ENCODE peak calls at places on chromosomes 2 and 18, in five cellular contexts. B is transverse colon, F is fibroblast of mammary gland, P is ovary, Q is foreskin fibroblast. A is an unnamed sample.

GRCh38 chr2:100882645-100883613 is 63.0 kb downstream of the NPAS2 start:
- DNase-seq in P (no peak), F (peak), B (peak), Q (peak), A (peak)

GRCh38 chr2:54456526-54457325 is 599 bp downstream of the SPTBN1 start:
- DNase-seq in Q (peak), B (peak), P (peak), F (peak), A (no peak)

GRCh38 chr2:55782528-55783173 is 89.0 kb upstream of the PNPT1 start:
- DNase-seq in F (no peak), B (no peak), P (no peak), Q (no peak), A (no peak)

GRCh38 chr2:148578493-148578884 is 66.1 kb upstream of the EPC2 start:
- DNase-seq in P (no peak), B (no peak), F (no peak), Q (no peak), A (no peak)

GRCh38 chr18:37537868-37538525 is 27.6 kb downstream of the CELF4 start:
- DNase-seq in B (peak), F (peak), P (peak), Q (peak), A (peak)

GRCh38 chr2:130949954-130950353 is 113.2 kb downstream of the ARHGEF4 start:
- DNase-seq in B (no peak), P (no peak), F (no peak), Q (no peak), A (peak)

GRCh38 chr18:3051718-3052410 is 38.9 kb upstream of the LPIN2 start:
- DNase-seq in Q (no peak), P (no peak), B (peak), F (no peak), A (peak)

GRCh38 chr18:9343577-9343976 is 9.0 kb downstream of the TWSG1 start:
- DNase-seq in B (no peak), P (no peak), Q (no peak), F (no peak), A (no peak)

GRCh38 chr2:136916131-136916530 is 150.8 kb downstream of the THSD7B start:
- DNase-seq in P (no peak), F (no peak), B (no peak), Q (no peak), A (no peak)

GRCh38 chr2:227942021-227942420 is 70.6 kb downstream of the DAW1 start:
- DNase-seq in F (peak), B (no peak), Q (peak), P (no peak), A (peak)

GRCh38 chr2:205405194-205405593 is 277.1 kb upstream of the NRP2 start:
- DNase-seq in P (no peak), F (peak), B (no peak), Q (peak), A (peak)

GRCh38 chr2:12709207-12709522 is 7.6 kb upstream of the TRIB2 start:
- DNase-seq in Q (no peak), B (no peak), F (no peak), P (no peak), A (no peak)

GRCh38 chr18:68604256-68604655 is 110.7 kb downstream of the TMX3 start:
- DNase-seq in B (no peak), P (no peak), F (peak), Q (peak), A (no peak)

GRCh38 chr2:238069877-238070276 is 9.1 kb downstream of the SCLY start:
- DNase-seq in P (no peak), F (no peak), B (no peak), Q (no peak), A (no peak)

GRCh38 chr18:49002881-49003280 is 52.1 kb upstream of the SMAD7 start:
- DNase-seq in B (no peak), P (no peak), F (no peak), Q (no peak), A (no peak)

GRCh38 chr2:172516299-172516698 is 39.6 kb upstream of the PDK1 start:
- DNase-seq in P (no peak), Q (peak), F (peak), B (no peak), A (peak)

GRCh38 chr18:10399465-10399864 is 55.0 kb upstream of the APCDD1 start:
- DNase-seq in B (no peak), P (no peak), Q (no peak), F (no peak), A (no peak)

GRCh38 chr18:24853076-24853475 is 392.6 kb downstream of the HRH4 start:
- DNase-seq in F (no peak), B (peak), Q (no peak), P (no peak), A (no peak)

GRCh38 chr18:44759925-44760342 is 79.2 kb downstream of the SETBP1 start:
- DNase-seq in B (no peak), F (no peak), Q (no peak), P (no peak), A (no peak)

GRCh38 chr2:100577777-100578176 is 15.0 kb downstream of the PDCL3 start:
- DNase-seq in Q (no peak), F (peak), P (no peak), B (no peak), A (peak)

GRCh38 chr2:43169987-43170732 is 56.2 kb downstream of the ZFP36L2 start:
- DNase-seq in F (no peak), Q (no peak), B (peak), P (no peak), A (no peak)

GRCh38 chr18:47500930-47501329 is 249.5 kb upstream of the SKOR2 start:
- DNase-seq in Q (no peak), P (no peak), B (no peak), F (no peak), A (no peak)

GRCh38 chr18:48842259-48843061 is 108.3 kb downstream of the SMAD7 start:
- DNase-seq in F (no peak), B (peak), Q (no peak), P (no peak), A (no peak)

GRCh38 chr18:77765468-77765867 is 515.8 kb downstream of the GALR1 start:
- DNase-seq in B (peak), F (peak), P (no peak), Q (no peak), A (peak)

GRCh38 chr2:144333144-144333555 is 186.8 kb downstream of the ZEB2 start:
- DNase-seq in F (no peak), B (no peak), Q (no peak), P (no peak), A (no peak)
- H3K4me3 ChIP-seq in F (peak), B (peak), Q (peak), P (peak), A (peak)

GRCh38 chr2:241391892-241392665 is 36.0 kb downstream of the FARP2 start:
- DNase-seq in B (peak), P (no peak), Q (peak), F (peak), A (peak)
- TF ChIP-seq CTCF in B (peak), P (no peak), Q (peak), F (peak), A (peak)

DNA sequence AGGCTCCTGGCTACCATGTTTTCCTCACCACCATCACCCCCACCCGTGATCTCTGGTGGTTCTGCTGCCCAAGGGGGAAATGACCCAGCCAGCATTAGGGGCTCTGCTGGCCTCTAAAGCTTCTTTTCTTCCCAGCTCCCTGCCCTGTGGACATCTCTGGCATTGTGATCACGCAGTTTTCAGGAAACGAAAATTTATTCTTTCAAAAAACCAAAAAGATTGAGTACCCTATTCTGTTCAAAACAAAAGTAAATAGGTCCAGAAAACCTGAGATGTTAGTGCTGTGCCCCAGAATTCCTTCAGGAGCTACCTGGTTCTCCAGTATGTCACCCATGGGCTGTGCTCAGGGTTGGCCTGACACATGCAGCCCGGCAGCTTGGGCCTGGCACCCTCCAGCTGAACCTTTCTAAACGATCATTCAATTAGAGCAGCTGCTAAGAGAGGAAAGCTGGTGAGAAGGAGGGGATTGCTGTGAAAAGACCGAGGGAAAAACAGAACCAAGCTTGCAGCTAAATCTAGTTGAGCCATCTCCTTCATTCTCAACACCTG is 157.5 kb downstream of the MGAT5 start:
- DNase-seq in F (no peak), B (no peak), P (no peak), Q (no peak), A (no peak)
- H3K4me3 ChIP-seq in F (no peak), B (no peak), P (no peak), Q (no peak), A (no peak)

GRCh38 chr2:96967964-96968363 is 18.4 kb downstream of the FAM178B start:
- DNase-seq in B (no peak), Q (no peak), F (no peak), P (no peak), A (no peak)

GRCh38 chr2:96970248-96970875 is 16.0 kb downstream of the FAM178B start:
- DNase-seq in Q (no peak), B (peak), F (no peak), P (no peak), A (peak)

GRCh38 chr2:96967436-96967835 is 18.9 kb downstream of the FAM178B start:
- DNase-seq in Q (no peak), F (no peak), B (no peak), P (no peak), A (no peak)

GRCh38 chr2:96970910-96971309 is 15.5 kb downstream of the FAM178B start:
- DNase-seq in B (no peak), F (no peak), Q (no peak), P (no peak), A (no peak)

DNA sequence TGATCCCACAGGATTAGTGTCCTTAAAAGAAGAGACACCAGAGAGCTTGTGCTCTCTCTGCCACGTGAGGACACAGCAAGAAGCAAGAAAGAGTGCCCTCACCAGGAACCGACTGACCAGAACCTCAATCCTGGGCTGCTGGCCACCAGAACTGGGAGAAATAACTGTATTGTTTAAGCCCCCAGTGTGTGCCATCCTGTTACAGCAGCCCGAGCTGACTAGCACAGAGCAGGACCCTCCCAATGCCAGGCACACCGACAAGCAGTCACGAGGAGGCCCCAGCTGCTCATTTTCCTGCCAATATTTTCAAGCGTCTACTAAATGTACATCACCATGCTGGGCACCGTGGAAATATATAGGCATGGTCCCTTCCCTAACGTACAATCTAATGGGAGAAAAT is 17.1 kb downstream of the FAM178B start:
- DNase-seq in B (no peak), P (no peak), Q (no peak), F (no peak), A (no peak)
- TF ChIP-seq CTCF in B (no peak), P (no peak), Q (no peak), F (no peak), A (no peak)

DNA sequence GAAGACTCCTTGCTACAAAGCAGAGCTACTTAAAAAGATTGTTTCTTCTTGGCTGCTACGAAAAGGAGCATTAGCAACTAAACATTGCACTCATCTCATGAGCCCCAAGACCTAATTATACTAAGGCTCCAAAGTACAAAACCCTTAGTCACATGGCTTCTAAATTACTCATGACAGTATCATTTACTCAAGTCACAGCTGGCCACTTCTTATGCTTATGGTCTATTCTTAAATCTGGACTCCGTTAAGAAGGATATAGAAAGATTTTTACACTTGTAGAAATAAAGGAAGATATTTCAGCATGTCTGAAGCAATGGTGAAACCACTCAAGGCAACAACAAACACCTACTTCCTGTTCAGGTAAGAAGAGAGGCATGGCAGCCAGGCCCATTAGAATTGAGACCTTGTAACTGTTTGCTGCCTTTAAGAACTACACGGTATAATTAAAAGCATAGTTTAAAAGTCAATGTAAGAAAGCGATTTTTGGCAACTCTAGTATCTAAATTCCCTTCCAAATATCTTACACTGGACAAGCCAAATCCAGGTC is 12.7 kb downstream of the ANKRD44 start:
- DNase-seq in P (no peak), B (no peak), Q (no peak), F (no peak), A (peak)
- H3K4me3 ChIP-seq in P (no peak), B (no peak), Q (no peak), F (no peak), A (no peak)